ENCODE peak calls at places on chromosome 12, in six cellular contexts. One of them, this sample, is unnamed.

GRCh38 chr12:88144037-88144436 is 1.9 kb downstream of the TMTC3 start:
- DNase-seq in stomach: no peak
- DNase-seq in neural progenitor cell: no peak
- DNase-seq in adrenal gland: no peak
- DNase-seq in MM.1S: no peak
- DNase-seq in H9: no peak
- DNase-seq in this sample: no peak

GRCh38 chr12:53048033-53048779 is 1.7 kb upstream of the TNS2 start:
- DNase-seq in stomach: peak
- DNase-seq in neural progenitor cell: peak
- DNase-seq in adrenal gland: peak
- DNase-seq in MM.1S: no peak
- DNase-seq in H9: peak
- DNase-seq in this sample: peak

GRCh38 chr12:118189761-118190181 is 53.8 kb downstream of the PEBP1 start:
- DNase-seq in stomach: no peak
- DNase-seq in neural progenitor cell: peak
- DNase-seq in adrenal gland: peak
- DNase-seq in MM.1S: no peak
- DNase-seq in H9: peak
- DNase-seq in this sample: no peak

GRCh38 chr12:75488553-75488952 is 8.0 kb downstream of the GLIPR1 start:
- DNase-seq in stomach: no peak
- DNase-seq in neural progenitor cell: peak
- DNase-seq in adrenal gland: no peak
- DNase-seq in MM.1S: peak
- DNase-seq in H9: peak
- DNase-seq in this sample: peak

GRCh38 chr12:13362260-13362841 is 165.8 kb downstream of the EMP1 start:
- DNase-seq in stomach: peak
- DNase-seq in neural progenitor cell: peak
- DNase-seq in adrenal gland: peak
- DNase-seq in MM.1S: peak
- DNase-seq in H9: peak
- DNase-seq in this sample: peak

GRCh38 chr12:39329015-39329414 is 113.9 kb downstream of the KIF21A start:
- DNase-seq in stomach: no peak
- DNase-seq in neural progenitor cell: no peak
- DNase-seq in adrenal gland: no peak
- DNase-seq in MM.1S: no peak
- DNase-seq in H9: no peak
- DNase-seq in this sample: peak

GRCh38 chr12:34393086-34393820 is 371.0 kb downstream of the ALG10 start:
- DNase-seq in stomach: peak
- DNase-seq in neural progenitor cell: no peak
- DNase-seq in adrenal gland: peak
- DNase-seq in MM.1S: no peak
- DNase-seq in H9: peak
- DNase-seq in this sample: no peak

GRCh38 chr12:63968685-63969084 is 124.2 kb downstream of the SRGAP1 start:
- DNase-seq in stomach: no peak
- DNase-seq in neural progenitor cell: no peak
- DNase-seq in adrenal gland: no peak
- DNase-seq in MM.1S: no peak
- DNase-seq in H9: no peak
- DNase-seq in this sample: no peak

GRCh38 chr12:95741635-95742034 is 48.9 kb downstream of the NTN4 start:
- DNase-seq in stomach: no peak
- DNase-seq in neural progenitor cell: no peak
- DNase-seq in adrenal gland: no peak
- DNase-seq in MM.1S: peak
- DNase-seq in H9: no peak
- DNase-seq in this sample: no peak

GRCh38 chr12:64679487-64679983 is 69.2 kb downstream of the RASSF3 start:
- DNase-seq in stomach: peak
- DNase-seq in neural progenitor cell: no peak
- DNase-seq in adrenal gland: peak
- DNase-seq in MM.1S: no peak
- DNase-seq in H9: no peak
- DNase-seq in this sample: peak

GRCh38 chr12:115941362-115941761 is 336.1 kb downstream of the MED13L start:
- DNase-seq in stomach: no peak
- DNase-seq in neural progenitor cell: no peak
- DNase-seq in adrenal gland: no peak
- DNase-seq in MM.1S: no peak
- DNase-seq in H9: no peak
- DNase-seq in this sample: peak

GRCh38 chr12:80000831-80001230 is 65.9 kb upstream of the PPP1R12A start:
- DNase-seq in stomach: no peak
- DNase-seq in neural progenitor cell: no peak
- DNase-seq in adrenal gland: no peak
- DNase-seq in MM.1S: no peak
- DNase-seq in H9: no peak
- DNase-seq in this sample: no peak

GRCh38 chr12:106427917-106428316 is 70.4 kb downstream of the POLR3B start:
- DNase-seq in stomach: no peak
- DNase-seq in neural progenitor cell: no peak
- DNase-seq in adrenal gland: no peak
- DNase-seq in MM.1S: no peak
- DNase-seq in H9: no peak
- DNase-seq in this sample: no peak

GRCh38 chr12:64691227-64691792 is 67.9 kb downstream of the GNS start:
- DNase-seq in stomach: no peak
- DNase-seq in neural progenitor cell: peak
- DNase-seq in adrenal gland: no peak
- DNase-seq in MM.1S: no peak
- DNase-seq in H9: peak
- DNase-seq in this sample: no peak

GRCh38 chr12:93109794-93110203 is 180.7 kb upstream of the EEA1 start:
- DNase-seq in stomach: no peak
- DNase-seq in neural progenitor cell: no peak
- DNase-seq in adrenal gland: no peak
- DNase-seq in MM.1S: no peak
- DNase-seq in H9: no peak
- DNase-seq in this sample: no peak

GRCh38 chr12:85834378-85834777 is 1.8 kb downstream of the RASSF9 start:
- DNase-seq in stomach: no peak
- DNase-seq in neural progenitor cell: no peak
- DNase-seq in adrenal gland: no peak
- DNase-seq in MM.1S: no peak
- DNase-seq in H9: no peak
- DNase-seq in this sample: peak

GRCh38 chr12:65885716-65886115 is 61.4 kb downstream of the HMGA2 start:
- DNase-seq in stomach: no peak
- DNase-seq in neural progenitor cell: no peak
- DNase-seq in adrenal gland: no peak
- DNase-seq in MM.1S: no peak
- DNase-seq in H9: no peak
- DNase-seq in this sample: no peak

GRCh38 chr12:52353766-52354165 is 13.5 kb downstream of the KRT85 start:
- DNase-seq in stomach: no peak
- DNase-seq in neural progenitor cell: no peak
- DNase-seq in adrenal gland: no peak
- DNase-seq in MM.1S: no peak
- DNase-seq in H9: no peak
- DNase-seq in this sample: no peak

GRCh38 chr12:127629066-127629820 is 637.7 kb upstream of the TMEM132C start:
- DNase-seq in stomach: no peak
- DNase-seq in neural progenitor cell: no peak
- DNase-seq in adrenal gland: no peak
- DNase-seq in MM.1S: no peak
- DNase-seq in H9: no peak
- DNase-seq in this sample: peak

GRCh38 chr12:115103884-115104883 is 420.2 kb upstream of the TBX3 start:
- DNase-seq in stomach: no peak
- DNase-seq in neural progenitor cell: no peak
- DNase-seq in adrenal gland: no peak
- DNase-seq in MM.1S: no peak
- DNase-seq in H9: no peak
- DNase-seq in this sample: no peak

GRCh38 chr12:111066744-111067437 is 146.5 kb upstream of the MYL2 start:
- DNase-seq in stomach: no peak
- DNase-seq in neural progenitor cell: no peak
- DNase-seq in adrenal gland: no peak
- DNase-seq in MM.1S: no peak
- DNase-seq in H9: peak
- DNase-seq in this sample: peak

GRCh38 chr12:12721251-12721689 is 4.1 kb downstream of the CDKN1B start:
- DNase-seq in stomach: no peak
- DNase-seq in neural progenitor cell: no peak
- DNase-seq in adrenal gland: no peak
- DNase-seq in MM.1S: peak
- DNase-seq in H9: no peak
- DNase-seq in this sample: peak

GRCh38 chr12:66765204-66765603 is 86.3 kb upstream of the GRIP1 start:
- DNase-seq in stomach: no peak
- DNase-seq in neural progenitor cell: no peak
- DNase-seq in adrenal gland: no peak
- DNase-seq in MM.1S: no peak
- DNase-seq in H9: no peak
- DNase-seq in this sample: no peak

GRCh38 chr12:53981652-53982565 is 3.0 kb upstream of the HOXC10 start:
- DNase-seq in stomach: no peak
- DNase-seq in neural progenitor cell: no peak
- DNase-seq in adrenal gland: no peak
- DNase-seq in MM.1S: no peak
- DNase-seq in H9: no peak
- DNase-seq in this sample: no peak

GRCh38 chr12:98185606-98186005 is 329.8 kb upstream of the TMPO start:
- DNase-seq in stomach: no peak
- DNase-seq in neural progenitor cell: no peak
- DNase-seq in adrenal gland: no peak
- DNase-seq in MM.1S: no peak
- DNase-seq in H9: no peak
- DNase-seq in this sample: peak

GRCh38 chr12:11105546-11105945 is 13.4 kb upstream of the TAS2R43 start:
- DNase-seq in stomach: no peak
- DNase-seq in neural progenitor cell: no peak
- DNase-seq in adrenal gland: no peak
- DNase-seq in MM.1S: no peak
- DNase-seq in H9: no peak
- DNase-seq in this sample: no peak

GRCh38 chr12:96140110-96140509 is 54.1 kb upstream of the ELK3 start:
- DNase-seq in stomach: no peak
- DNase-seq in neural progenitor cell: no peak
- DNase-seq in adrenal gland: no peak
- DNase-seq in MM.1S: no peak
- DNase-seq in H9: no peak
- DNase-seq in this sample: peak

GRCh38 chr12:87756111-87756510 is 273.1 kb downstream of the C12orf50 start:
- DNase-seq in stomach: no peak
- DNase-seq in neural progenitor cell: no peak
- DNase-seq in adrenal gland: no peak
- DNase-seq in MM.1S: no peak
- DNase-seq in H9: no peak
- DNase-seq in this sample: peak

GRCh38 chr12:501722-502447 is 42.1 kb downstream of the B4GALNT3 start:
- DNase-seq in stomach: peak
- DNase-seq in neural progenitor cell: no peak
- DNase-seq in adrenal gland: no peak
- DNase-seq in MM.1S: no peak
- DNase-seq in H9: peak
- DNase-seq in this sample: no peak

GRCh38 chr12:58033831-58034230 is 92.5 kb downstream of the ATP23 start:
- DNase-seq in stomach: no peak
- DNase-seq in neural progenitor cell: no peak
- DNase-seq in adrenal gland: no peak
- DNase-seq in MM.1S: no peak
- DNase-seq in H9: no peak
- DNase-seq in this sample: no peak

GRCh38 chr12:118377005-118377890 is 893 bp downstream of the SUDS3 start:
- DNase-seq in stomach: no peak
- DNase-seq in neural progenitor cell: peak
- DNase-seq in adrenal gland: no peak
- DNase-seq in MM.1S: peak
- DNase-seq in H9: peak
- DNase-seq in this sample: peak

GRCh38 chr12:39426636-39427245 is 16.2 kb downstream of the KIF21A start:
- DNase-seq in stomach: no peak
- DNase-seq in neural progenitor cell: no peak
- DNase-seq in adrenal gland: no peak
- DNase-seq in MM.1S: no peak
- DNase-seq in H9: no peak
- DNase-seq in this sample: peak

GRCh38 chr12:121820056-121820455 is 16.2 kb downstream of the SETD1B start:
- DNase-seq in stomach: no peak
- DNase-seq in neural progenitor cell: no peak
- DNase-seq in adrenal gland: no peak
- DNase-seq in MM.1S: no peak
- DNase-seq in H9: peak
- DNase-seq in this sample: no peak

GRCh38 chr12:92729773-92730305 is 27.1 kb downstream of the PLEKHG7 start:
- DNase-seq in stomach: no peak
- DNase-seq in neural progenitor cell: no peak
- DNase-seq in adrenal gland: no peak
- DNase-seq in MM.1S: no peak
- DNase-seq in H9: no peak
- DNase-seq in this sample: no peak

GRCh38 chr12:115322275-115322674 is 638.3 kb upstream of the TBX3 start:
- DNase-seq in stomach: no peak
- DNase-seq in neural progenitor cell: no peak
- DNase-seq in adrenal gland: no peak
- DNase-seq in MM.1S: no peak
- DNase-seq in H9: no peak
- DNase-seq in this sample: no peak

GRCh38 chr12:47813491-47814196 is 6.1 kb downstream of the HDAC7 start:
- DNase-seq in stomach: no peak
- DNase-seq in neural progenitor cell: peak
- DNase-seq in adrenal gland: no peak
- DNase-seq in MM.1S: peak
- DNase-seq in H9: peak
- DNase-seq in this sample: no peak
- TF ChIP-seq CTCF in stomach: no peak
- TF ChIP-seq CTCF in neural progenitor cell: peak
- TF ChIP-seq CTCF in adrenal gland: no peak
- TF ChIP-seq CTCF in MM.1S: no peak
- TF ChIP-seq CTCF in H9: no peak
- TF ChIP-seq CTCF in this sample: no peak

GRCh38 chr12:81128930-81129554 is 51.2 kb downstream of the ACSS3 start:
- DNase-seq in stomach: no peak
- DNase-seq in neural progenitor cell: peak
- DNase-seq in adrenal gland: peak
- DNase-seq in MM.1S: peak
- DNase-seq in H9: peak
- DNase-seq in this sample: peak
- TF ChIP-seq CTCF in stomach: peak
- TF ChIP-seq CTCF in neural progenitor cell: peak
- TF ChIP-seq CTCF in adrenal gland: peak
- TF ChIP-seq CTCF in MM.1S: peak
- TF ChIP-seq CTCF in H9: peak
- TF ChIP-seq CTCF in this sample: peak

GRCh38 chr12:2691001-2691339 is 103.8 kb upstream of the FKBP4 start:
- DNase-seq in stomach: no peak
- DNase-seq in neural progenitor cell: peak
- DNase-seq in adrenal gland: no peak
- DNase-seq in MM.1S: peak
- DNase-seq in H9: peak
- DNase-seq in this sample: no peak
- TF ChIP-seq CTCF in stomach: no peak
- TF ChIP-seq CTCF in neural progenitor cell: peak
- TF ChIP-seq CTCF in adrenal gland: no peak
- TF ChIP-seq CTCF in MM.1S: peak
- TF ChIP-seq CTCF in H9: peak
- TF ChIP-seq CTCF in this sample: no peak

GRCh38 chr12:46131729-46132128 is 137.1 kb downstream of the SLC38A1 start:
- DNase-seq in stomach: no peak
- DNase-seq in neural progenitor cell: peak
- DNase-seq in adrenal gland: no peak
- DNase-seq in MM.1S: peak
- DNase-seq in H9: peak
- DNase-seq in this sample: no peak
- TF ChIP-seq CTCF in stomach: no peak
- TF ChIP-seq CTCF in neural progenitor cell: peak
- TF ChIP-seq CTCF in adrenal gland: no peak
- TF ChIP-seq CTCF in MM.1S: no peak
- TF ChIP-seq CTCF in H9: peak
- TF ChIP-seq CTCF in this sample: no peak

This sample was measured in MCF 10A.